ENCODE peak calls at places on chromosomes 11 and 22, in nine cellular contexts. G, F, Q, B, C, D, E, H and V are unnamed samples.
A peak's percentile ranks its signal among the peaks of the same experiment; 100 is the strongest.

GRCh38 chr22:27135582-27135981 is 478.2 kb downstream of the MIAT start:
- DNase-seq in F (no peak), D (no peak), B (no peak), C (no peak), E (no peak), H (no peak), Q (no peak), G (no peak), V (no peak)

GRCh38 chr11:72614381-72614780 is 59.8 kb downstream of the PDE2A start:
- DNase-seq in H (no peak), F (no peak), D (no peak), C (no peak), Q (no peak), B (no peak), G (no peak), E (no peak), V (no peak)

GRCh38 chr11:16987205-16987568 is 27.0 kb downstream of the PLEKHA7 start:
- DNase-seq in G (no peak), C (no peak), H (no peak), D (no peak), F (no peak), Q (no peak), E (no peak), B (no peak), V (no peak)

GRCh38 chr11:75275581-75275980 is 35.0 kb downstream of the TPBGL start:
- DNase-seq in F (no peak), E (peak; percentile 73), C (no peak), G (peak; percentile 68), H (peak; percentile 94), D (no peak), Q (peak; percentile 40), B (peak; percentile 86), V (peak; percentile 47)

GRCh38 chr11:78290293-78291176 is 101.8 kb downstream of the USP35 start:
- DNase-seq in Q (no peak), C (no peak), H (no peak), B (peak; percentile 75), D (no peak), E (no peak), F (peak; percentile 26), G (no peak), V (no peak)

GRCh38 chr22:50150161-50151129 is 20.1 kb upstream of the PANX2 start:
- DNase-seq in C (no peak), D (no peak), H (no peak), B (no peak), Q (no peak), F (no peak), E (no peak), G (no peak), V (no peak)

GRCh38 chr22:39655736-39656285 is 85.3 kb downstream of the CACNA1I start:
- DNase-seq in C (no peak), F (no peak), H (no peak), G (no peak), D (no peak), Q (no peak), E (no peak), B (no peak), V (no peak)

GRCh38 chr11:118672865-118673264 is 6.6 kb downstream of the TREH start:
- DNase-seq in B (no peak), C (no peak), H (no peak), D (no peak), E (no peak), F (no peak), Q (no peak), G (no peak), V (no peak)

GRCh38 chr11:134675983-134676382 is 263.9 kb upstream of the B3GAT1 start:
- DNase-seq in G (no peak), F (no peak), D (no peak), Q (no peak), C (no peak), B (no peak), H (no peak), E (peak; percentile 12), V (no peak)

GRCh38 chr11:121958978-121959340 is 157.1 kb downstream of the BLID start:
- DNase-seq in G (no peak), E (no peak), B (no peak), H (no peak), F (no peak), D (no peak), C (no peak), Q (no peak), V (no peak)